ENCODE peak calls at places on chromosomes 12 and 14, in eight cellular contexts. One of them, this sample, is unnamed.

GRCh38 chr14:105204931-105205717 is 24.0 kb upstream of the NUDT14 start:
- DNase-seq in stimulated activated CD8-positive, alpha-beta memory T cell treated with anti-CD3 and anti-CD28 coated beads, Interleukin-7, amount 100 ng/mL, for 48 hours: no peak
- DNase-seq in activated CD4-positive, CD25-positive, alpha-beta regulatory T cell: no peak
- DNase-seq in germinal center: no peak
- DNase-seq in cerebellar cortex: no peak
- DNase-seq in stimulated activated naive B cell treated with anti-CD40 and anti-IgM and Interleukin-4, amounts not matched to agents 10 μg/mL and 1 μg/mL and 100 μg/mL, for 72 hours: no peak
- DNase-seq in activated CD4-positive, alpha-beta memory T cell treated with anti-CD3 and anti-CD28 coated beads, Interleukin-2, amount 10 ng/mL, durations not matched to agents 7 days and 5 days: no peak
- DNase-seq in AG09309: no peak
- DNase-seq in this sample: no peak

GRCh38 chr12:51270847-51271518 is 768 bp upstream of the SMAGP start:
- DNase-seq in stimulated activated CD8-positive, alpha-beta memory T cell treated with anti-CD3 and anti-CD28 coated beads, Interleukin-7, amount 100 ng/mL, for 48 hours: no peak
- DNase-seq in activated CD4-positive, CD25-positive, alpha-beta regulatory T cell: no peak
- DNase-seq in germinal center: peak; percentile 18
- DNase-seq in cerebellar cortex: no peak
- DNase-seq in stimulated activated naive B cell treated with anti-CD40 and anti-IgM and Interleukin-4, amounts not matched to agents 10 μg/mL and 1 μg/mL and 100 μg/mL, for 72 hours: no peak
- DNase-seq in activated CD4-positive, alpha-beta memory T cell treated with anti-CD3 and anti-CD28 coated beads, Interleukin-2, amount 10 ng/mL, durations not matched to agents 7 days and 5 days: no peak
- DNase-seq in AG09309: peak; percentile 65
- DNase-seq in this sample: no peak

GRCh38 chr14:26917086-26917485 is 319.3 kb upstream of the NOVA1 start:
- DNase-seq in stimulated activated CD8-positive, alpha-beta memory T cell treated with anti-CD3 and anti-CD28 coated beads, Interleukin-7, amount 100 ng/mL, for 48 hours: no peak
- DNase-seq in activated CD4-positive, CD25-positive, alpha-beta regulatory T cell: no peak
- DNase-seq in germinal center: no peak
- DNase-seq in cerebellar cortex: no peak
- DNase-seq in stimulated activated naive B cell treated with anti-CD40 and anti-IgM and Interleukin-4, amounts not matched to agents 10 μg/mL and 1 μg/mL and 100 μg/mL, for 72 hours: no peak
- DNase-seq in activated CD4-positive, alpha-beta memory T cell treated with anti-CD3 and anti-CD28 coated beads, Interleukin-2, amount 10 ng/mL, durations not matched to agents 7 days and 5 days: no peak
- DNase-seq in AG09309: no peak
- DNase-seq in this sample: peak; percentile 31

GRCh38 chr14:83171761-83172160 is 1638.1 kb upstream of the SEL1L start:
- DNase-seq in stimulated activated CD8-positive, alpha-beta memory T cell treated with anti-CD3 and anti-CD28 coated beads, Interleukin-7, amount 100 ng/mL, for 48 hours: no peak
- DNase-seq in activated CD4-positive, CD25-positive, alpha-beta regulatory T cell: no peak
- DNase-seq in germinal center: no peak
- DNase-seq in cerebellar cortex: no peak
- DNase-seq in stimulated activated naive B cell treated with anti-CD40 and anti-IgM and Interleukin-4, amounts not matched to agents 10 μg/mL and 1 μg/mL and 100 μg/mL, for 72 hours: no peak
- DNase-seq in activated CD4-positive, alpha-beta memory T cell treated with anti-CD3 and anti-CD28 coated beads, Interleukin-2, amount 10 ng/mL, durations not matched to agents 7 days and 5 days: no peak
- DNase-seq in AG09309: no peak
- DNase-seq in this sample: no peak

GRCh38 chr12:69412655-69413054 is 53.1 kb downstream of the YEATS4 start:
- DNase-seq in stimulated activated CD8-positive, alpha-beta memory T cell treated with anti-CD3 and anti-CD28 coated beads, Interleukin-7, amount 100 ng/mL, for 48 hours: no peak
- DNase-seq in activated CD4-positive, CD25-positive, alpha-beta regulatory T cell: no peak
- DNase-seq in germinal center: no peak
- DNase-seq in cerebellar cortex: no peak
- DNase-seq in stimulated activated naive B cell treated with anti-CD40 and anti-IgM and Interleukin-4, amounts not matched to agents 10 μg/mL and 1 μg/mL and 100 μg/mL, for 72 hours: no peak
- DNase-seq in activated CD4-positive, alpha-beta memory T cell treated with anti-CD3 and anti-CD28 coated beads, Interleukin-2, amount 10 ng/mL, durations not matched to agents 7 days and 5 days: no peak
- DNase-seq in AG09309: no peak
- DNase-seq in this sample: no peak

GRCh38 chr12:27280412-27280811 is 36.3 kb downstream of the STK38L start:
- DNase-seq in stimulated activated CD8-positive, alpha-beta memory T cell treated with anti-CD3 and anti-CD28 coated beads, Interleukin-7, amount 100 ng/mL, for 48 hours: no peak
- DNase-seq in activated CD4-positive, CD25-positive, alpha-beta regulatory T cell: no peak
- DNase-seq in germinal center: no peak
- DNase-seq in cerebellar cortex: no peak
- DNase-seq in stimulated activated naive B cell treated with anti-CD40 and anti-IgM and Interleukin-4, amounts not matched to agents 10 μg/mL and 1 μg/mL and 100 μg/mL, for 72 hours: no peak
- DNase-seq in activated CD4-positive, alpha-beta memory T cell treated with anti-CD3 and anti-CD28 coated beads, Interleukin-2, amount 10 ng/mL, durations not matched to agents 7 days and 5 days: no peak
- DNase-seq in AG09309: no peak
- DNase-seq in this sample: no peak

GRCh38 chr12:42129595-42130204 is 15.0 kb downstream of the GXYLT1 start:
- DNase-seq in stimulated activated CD8-positive, alpha-beta memory T cell treated with anti-CD3 and anti-CD28 coated beads, Interleukin-7, amount 100 ng/mL, for 48 hours: no peak
- DNase-seq in activated CD4-positive, CD25-positive, alpha-beta regulatory T cell: no peak
- DNase-seq in germinal center: no peak
- DNase-seq in cerebellar cortex: peak; percentile 87
- DNase-seq in stimulated activated naive B cell treated with anti-CD40 and anti-IgM and Interleukin-4, amounts not matched to agents 10 μg/mL and 1 μg/mL and 100 μg/mL, for 72 hours: no peak
- DNase-seq in activated CD4-positive, alpha-beta memory T cell treated with anti-CD3 and anti-CD28 coated beads, Interleukin-2, amount 10 ng/mL, durations not matched to agents 7 days and 5 days: no peak
- DNase-seq in AG09309: no peak
- DNase-seq in this sample: peak; percentile 42

GRCh38 chr12:128266086-128266485 is 884 bp upstream of the TMEM132C start:
- DNase-seq in stimulated activated CD8-positive, alpha-beta memory T cell treated with anti-CD3 and anti-CD28 coated beads, Interleukin-7, amount 100 ng/mL, for 48 hours: no peak
- DNase-seq in activated CD4-positive, CD25-positive, alpha-beta regulatory T cell: no peak
- DNase-seq in germinal center: no peak
- DNase-seq in cerebellar cortex: no peak
- DNase-seq in stimulated activated naive B cell treated with anti-CD40 and anti-IgM and Interleukin-4, amounts not matched to agents 10 μg/mL and 1 μg/mL and 100 μg/mL, for 72 hours: no peak
- DNase-seq in activated CD4-positive, alpha-beta memory T cell treated with anti-CD3 and anti-CD28 coated beads, Interleukin-2, amount 10 ng/mL, durations not matched to agents 7 days and 5 days: no peak
- DNase-seq in AG09309: no peak
- DNase-seq in this sample: no peak

GRCh38 chr12:131466932-131467331 is 244.0 kb upstream of the SFSWAP start:
- DNase-seq in stimulated activated CD8-positive, alpha-beta memory T cell treated with anti-CD3 and anti-CD28 coated beads, Interleukin-7, amount 100 ng/mL, for 48 hours: no peak
- DNase-seq in activated CD4-positive, CD25-positive, alpha-beta regulatory T cell: no peak
- DNase-seq in germinal center: no peak
- DNase-seq in cerebellar cortex: no peak
- DNase-seq in stimulated activated naive B cell treated with anti-CD40 and anti-IgM and Interleukin-4, amounts not matched to agents 10 μg/mL and 1 μg/mL and 100 μg/mL, for 72 hours: no peak
- DNase-seq in activated CD4-positive, alpha-beta memory T cell treated with anti-CD3 and anti-CD28 coated beads, Interleukin-2, amount 10 ng/mL, durations not matched to agents 7 days and 5 days: no peak
- DNase-seq in AG09309: no peak
- DNase-seq in this sample: no peak

GRCh38 chr14:84442481-84442880 is 1087.5 kb upstream of the FLRT2 start:
- DNase-seq in stimulated activated CD8-positive, alpha-beta memory T cell treated with anti-CD3 and anti-CD28 coated beads, Interleukin-7, amount 100 ng/mL, for 48 hours: no peak
- DNase-seq in activated CD4-positive, CD25-positive, alpha-beta regulatory T cell: no peak
- DNase-seq in germinal center: no peak
- DNase-seq in cerebellar cortex: no peak
- DNase-seq in stimulated activated naive B cell treated with anti-CD40 and anti-IgM and Interleukin-4, amounts not matched to agents 10 μg/mL and 1 μg/mL and 100 μg/mL, for 72 hours: no peak
- DNase-seq in activated CD4-positive, alpha-beta memory T cell treated with anti-CD3 and anti-CD28 coated beads, Interleukin-2, amount 10 ng/mL, durations not matched to agents 7 days and 5 days: no peak
- DNase-seq in AG09309: no peak
- DNase-seq in this sample: no peak

GRCh38 chr12:26119391-26119981 is 5.4 kb downstream of the BHLHE41 start:
- DNase-seq in stimulated activated CD8-positive, alpha-beta memory T cell treated with anti-CD3 and anti-CD28 coated beads, Interleukin-7, amount 100 ng/mL, for 48 hours: no peak
- DNase-seq in activated CD4-positive, CD25-positive, alpha-beta regulatory T cell: no peak
- DNase-seq in germinal center: no peak
- DNase-seq in cerebellar cortex: peak; percentile 87
- DNase-seq in stimulated activated naive B cell treated with anti-CD40 and anti-IgM and Interleukin-4, amounts not matched to agents 10 μg/mL and 1 μg/mL and 100 μg/mL, for 72 hours: no peak
- DNase-seq in activated CD4-positive, alpha-beta memory T cell treated with anti-CD3 and anti-CD28 coated beads, Interleukin-2, amount 10 ng/mL, durations not matched to agents 7 days and 5 days: no peak
- DNase-seq in AG09309: no peak
- DNase-seq in this sample: no peak

GRCh38 chr14:92637228-92637627 is 111.2 kb downstream of the LGMN start:
- DNase-seq in stimulated activated CD8-positive, alpha-beta memory T cell treated with anti-CD3 and anti-CD28 coated beads, Interleukin-7, amount 100 ng/mL, for 48 hours: no peak
- DNase-seq in activated CD4-positive, CD25-positive, alpha-beta regulatory T cell: no peak
- DNase-seq in germinal center: no peak
- DNase-seq in cerebellar cortex: no peak
- DNase-seq in stimulated activated naive B cell treated with anti-CD40 and anti-IgM and Interleukin-4, amounts not matched to agents 10 μg/mL and 1 μg/mL and 100 μg/mL, for 72 hours: no peak
- DNase-seq in activated CD4-positive, alpha-beta memory T cell treated with anti-CD3 and anti-CD28 coated beads, Interleukin-2, amount 10 ng/mL, durations not matched to agents 7 days and 5 days: no peak
- DNase-seq in AG09309: no peak
- DNase-seq in this sample: no peak

GRCh38 chr12:109497675-109498074 is 20.2 kb downstream of the UBE3B start:
- DNase-seq in stimulated activated CD8-positive, alpha-beta memory T cell treated with anti-CD3 and anti-CD28 coated beads, Interleukin-7, amount 100 ng/mL, for 48 hours: no peak
- DNase-seq in activated CD4-positive, CD25-positive, alpha-beta regulatory T cell: no peak
- DNase-seq in germinal center: no peak
- DNase-seq in cerebellar cortex: no peak
- DNase-seq in stimulated activated naive B cell treated with anti-CD40 and anti-IgM and Interleukin-4, amounts not matched to agents 10 μg/mL and 1 μg/mL and 100 μg/mL, for 72 hours: no peak
- DNase-seq in activated CD4-positive, alpha-beta memory T cell treated with anti-CD3 and anti-CD28 coated beads, Interleukin-2, amount 10 ng/mL, durations not matched to agents 7 days and 5 days: no peak
- DNase-seq in AG09309: no peak
- DNase-seq in this sample: no peak

GRCh38 chr14:105247715-105248367 is 492 bp upstream of the BTBD6 start:
- DNase-seq in stimulated activated CD8-positive, alpha-beta memory T cell treated with anti-CD3 and anti-CD28 coated beads, Interleukin-7, amount 100 ng/mL, for 48 hours: no peak
- DNase-seq in activated CD4-positive, CD25-positive, alpha-beta regulatory T cell: no peak
- DNase-seq in germinal center: no peak
- DNase-seq in cerebellar cortex: no peak
- DNase-seq in stimulated activated naive B cell treated with anti-CD40 and anti-IgM and Interleukin-4, amounts not matched to agents 10 μg/mL and 1 μg/mL and 100 μg/mL, for 72 hours: no peak
- DNase-seq in activated CD4-positive, alpha-beta memory T cell treated with anti-CD3 and anti-CD28 coated beads, Interleukin-2, amount 10 ng/mL, durations not matched to agents 7 days and 5 days: no peak
- DNase-seq in AG09309: no peak
- DNase-seq in this sample: no peak

GRCh38 chr12:44446181-44446580 is 429.9 kb downstream of the NELL2 start:
- DNase-seq in stimulated activated CD8-positive, alpha-beta memory T cell treated with anti-CD3 and anti-CD28 coated beads, Interleukin-7, amount 100 ng/mL, for 48 hours: no peak
- DNase-seq in activated CD4-positive, CD25-positive, alpha-beta regulatory T cell: no peak
- DNase-seq in germinal center: no peak
- DNase-seq in cerebellar cortex: no peak
- DNase-seq in stimulated activated naive B cell treated with anti-CD40 and anti-IgM and Interleukin-4, amounts not matched to agents 10 μg/mL and 1 μg/mL and 100 μg/mL, for 72 hours: no peak
- DNase-seq in activated CD4-positive, alpha-beta memory T cell treated with anti-CD3 and anti-CD28 coated beads, Interleukin-2, amount 10 ng/mL, durations not matched to agents 7 days and 5 days: no peak
- DNase-seq in AG09309: no peak
- DNase-seq in this sample: no peak

GRCh38 chr12:93773122-93773871 is 96.1 kb downstream of the CRADD start:
- DNase-seq in stimulated activated CD8-positive, alpha-beta memory T cell treated with anti-CD3 and anti-CD28 coated beads, Interleukin-7, amount 100 ng/mL, for 48 hours: peak; percentile 40
- DNase-seq in activated CD4-positive, CD25-positive, alpha-beta regulatory T cell: no peak
- DNase-seq in germinal center: no peak
- DNase-seq in cerebellar cortex: no peak
- DNase-seq in stimulated activated naive B cell treated with anti-CD40 and anti-IgM and Interleukin-4, amounts not matched to agents 10 μg/mL and 1 μg/mL and 100 μg/mL, for 72 hours: no peak
- DNase-seq in activated CD4-positive, alpha-beta memory T cell treated with anti-CD3 and anti-CD28 coated beads, Interleukin-2, amount 10 ng/mL, durations not matched to agents 7 days and 5 days: no peak
- DNase-seq in AG09309: no peak
- DNase-seq in this sample: no peak

This sample was measured in iPS-NIHi11.